ENCODE peak calls at places on chromosomes 3 and 15, in five cellular contexts. L, H, G, A and B are unnamed samples.

GRCh38 chr15:99425666-99426301 is 140.0 kb upstream of the MEF2A start:
- DNase-seq in G (no peak), L (peak), H (peak), A (peak), B (no peak)

GRCh38 chr15:89121414-89121813 is 33.2 kb downstream of the ABHD2 start:
- DNase-seq in L (peak), A (peak), G (no peak), H (no peak), B (no peak)

GRCh38 chr3:143465638-143466037 is 346.1 kb downstream of the CHST2 start:
- DNase-seq in H (no peak), L (no peak), G (no peak), A (no peak), B (no peak)

GRCh38 chr3:53079791-53080555 is 34.1 kb upstream of the SFMBT1 start:
- DNase-seq in L (no peak), A (no peak), H (no peak), G (no peak), B (no peak)

GRCh38 chr3:130948374-130948773 is 54.5 kb downstream of the ATP2C1 start:
- DNase-seq in A (no peak), G (no peak), H (no peak), L (no peak), B (no peak)

GRCh38 chr3:134406331-134407246 is 32.3 kb upstream of the AMOTL2 start:
- DNase-seq in L (no peak), A (no peak), H (no peak), G (no peak), B (no peak)

GRCh38 chr3:38346584-38347410 is at the start of gene XYLB:
- DNase-seq in G (peak), L (peak), A (peak), H (peak), B (no peak)

GRCh38 chr3:31321620-31322019 is 211.1 kb upstream of the STT3B start:
- DNase-seq in L (no peak), H (no peak), A (peak), G (no peak), B (no peak)

GRCh38 chr3:107208796-107209195 is 168.4 kb upstream of the CCDC54 start:
- DNase-seq in G (no peak), A (no peak), H (no peak), L (no peak), B (no peak)

GRCh38 chr15:22949074-22949547 is 31.1 kb downstream of the CYFIP1 start:
- DNase-seq in L (no peak), A (no peak), H (peak), G (peak), B (no peak)

GRCh38 chr3:142009029-142009428 is 132.6 kb downstream of the ATP1B3 start:
- DNase-seq in L (no peak), H (no peak), A (no peak), G (no peak), B (no peak)

GRCh38 chr15:26087395-26087794 is 224.3 kb upstream of the ATP10A start:
- DNase-seq in G (no peak), H (no peak), A (no peak), L (no peak), B (no peak)

GRCh38 chr3:9455596-9455995 is 58.2 kb downstream of the SETD5 start:
- DNase-seq in L (no peak), A (no peak), H (no peak), G (no peak), B (no peak)

GRCh38 chr3:149131594-149131993 is 2.2 kb downstream of the HPS3 start:
- DNase-seq in L (no peak), G (no peak), H (no peak), A (no peak), B (no peak)

GRCh38 chr3:122390665-122391064 is 6.7 kb downstream of the FAM162A start:
- DNase-seq in H (no peak), A (no peak), L (no peak), G (peak), B (no peak)

GRCh38 chr3:59970384-59970783 is 920.6 kb upstream of the CFAP20DC start:
- DNase-seq in H (no peak), L (no peak), G (no peak), A (no peak), B (no peak)

GRCh38 chr3:21271606-21272016 is 479.4 kb downstream of the ZNF385D start:
- DNase-seq in H (no peak), A (no peak), L (no peak), G (no peak), B (no peak)

GRCh38 chr3:133447751-133448477 is 48.1 kb downstream of the BFSP2 start:
- DNase-seq in A (no peak), H (no peak), G (no peak), L (no peak), B (no peak)

GRCh38 chr3:180040966-180041365 is 4.2 kb upstream of the PEX5L start:
- DNase-seq in A (no peak), L (no peak), G (no peak), H (no peak), B (no peak)

GRCh38 chr3:72574144-72574543 is 274.1 kb downstream of the SHQ1 start:
- DNase-seq in A (no peak), G (no peak), H (no peak), L (no peak), B (no peak)

GRCh38 chr15:78437107-78437761 is 782 bp upstream of the IREB2 start:
- DNase-seq in L (no peak), A (no peak), H (no peak), G (peak), B (no peak)

GRCh38 chr15:72851586-72851985 is 68.0 kb upstream of the ADPGK start:
- DNase-seq in H (no peak), A (no peak), L (no peak), G (no peak), B (no peak)

GRCh38 chr3:135218304-135218703 is 423.2 kb downstream of the EPHB1 start:
- DNase-seq in G (no peak), H (no peak), A (no peak), L (no peak), B (peak)

GRCh38 chr3:68007621-68008226 is 353.3 kb upstream of the SUCLG2 start:
- DNase-seq in G (no peak), L (no peak), A (no peak), H (no peak), B (no peak)

GRCh38 chr3:132368515-132368914 is 48.8 kb upstream of the DNAJC13 start:
- DNase-seq in H (no peak), A (no peak), L (no peak), G (no peak), B (no peak)
- TF ChIP-seq EP300 in H (no peak), A (no peak), L (no peak), G (no peak), B (no peak)

DNA sequence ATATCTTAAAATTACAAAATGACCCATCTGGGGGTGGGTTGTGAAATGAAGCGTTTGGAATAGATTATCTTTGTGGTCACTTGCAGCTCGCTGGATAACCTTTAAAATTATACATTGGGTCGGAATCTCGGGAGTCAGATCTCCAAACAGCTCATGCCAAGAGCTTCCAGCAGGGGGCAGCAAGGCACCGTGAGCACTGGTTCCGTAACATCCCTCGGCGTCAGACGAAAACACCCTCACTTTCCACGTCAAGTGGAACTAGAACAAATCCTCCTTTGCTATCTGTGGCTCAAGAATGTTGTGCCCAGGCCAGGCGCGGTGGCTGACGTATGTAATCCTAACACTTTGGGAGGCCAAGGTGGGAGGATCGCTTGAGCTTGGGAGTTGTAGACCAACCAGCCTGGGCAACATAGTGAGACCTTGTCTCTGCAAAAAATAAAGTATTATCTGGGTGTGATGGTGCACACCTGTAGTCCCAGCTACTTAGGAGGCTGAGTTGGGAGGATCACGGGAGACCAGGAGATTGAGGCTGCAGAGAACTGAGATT is 31.1 kb downstream of the UMPS start:
- DNase-seq in H (peak), A (peak), L (peak), G (peak), B (peak)
- TF ChIP-seq EP300 in H (no peak), A (no peak), L (no peak), G (no peak), B (peak)

DNA sequence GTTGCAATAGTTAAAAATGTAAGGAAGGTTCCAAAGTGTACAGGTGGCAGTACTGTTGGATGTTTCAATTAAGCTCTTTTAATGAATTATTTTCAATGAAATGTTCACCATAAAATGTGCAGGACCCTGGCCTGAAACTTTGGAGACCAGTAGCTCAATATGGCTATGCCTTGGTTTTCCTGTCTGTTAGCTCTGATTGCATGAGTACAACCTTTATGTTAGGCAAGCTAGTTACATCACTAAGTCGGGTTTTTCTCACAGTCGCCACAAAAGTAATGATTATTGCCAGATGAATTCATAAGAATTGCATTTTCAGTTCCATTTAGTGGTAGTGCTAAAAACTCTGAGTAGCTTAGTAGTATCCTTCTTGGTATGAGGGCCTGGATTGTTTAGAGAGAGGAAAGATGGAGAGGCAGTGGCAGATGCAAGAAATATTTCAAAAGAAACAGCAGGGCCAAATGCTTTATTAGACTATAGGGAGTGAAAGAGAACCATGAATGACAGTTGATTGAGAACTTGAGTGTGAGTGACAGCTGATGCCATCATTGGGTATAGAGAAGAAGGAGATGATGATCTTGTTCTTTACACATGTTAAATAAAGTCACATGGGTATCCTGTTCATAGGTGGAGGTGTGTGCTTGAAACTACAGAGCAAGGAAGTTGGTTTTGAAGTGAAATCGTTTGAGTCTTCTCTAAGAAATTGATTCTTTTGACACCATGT is 109.5 kb downstream of the AKAP13 start:
- DNase-seq in A (no peak), H (no peak), L (no peak), G (no peak), B (no peak)
- TF ChIP-seq EP300 in A (no peak), H (no peak), L (no peak), G (no peak), B (no peak)

DNA sequence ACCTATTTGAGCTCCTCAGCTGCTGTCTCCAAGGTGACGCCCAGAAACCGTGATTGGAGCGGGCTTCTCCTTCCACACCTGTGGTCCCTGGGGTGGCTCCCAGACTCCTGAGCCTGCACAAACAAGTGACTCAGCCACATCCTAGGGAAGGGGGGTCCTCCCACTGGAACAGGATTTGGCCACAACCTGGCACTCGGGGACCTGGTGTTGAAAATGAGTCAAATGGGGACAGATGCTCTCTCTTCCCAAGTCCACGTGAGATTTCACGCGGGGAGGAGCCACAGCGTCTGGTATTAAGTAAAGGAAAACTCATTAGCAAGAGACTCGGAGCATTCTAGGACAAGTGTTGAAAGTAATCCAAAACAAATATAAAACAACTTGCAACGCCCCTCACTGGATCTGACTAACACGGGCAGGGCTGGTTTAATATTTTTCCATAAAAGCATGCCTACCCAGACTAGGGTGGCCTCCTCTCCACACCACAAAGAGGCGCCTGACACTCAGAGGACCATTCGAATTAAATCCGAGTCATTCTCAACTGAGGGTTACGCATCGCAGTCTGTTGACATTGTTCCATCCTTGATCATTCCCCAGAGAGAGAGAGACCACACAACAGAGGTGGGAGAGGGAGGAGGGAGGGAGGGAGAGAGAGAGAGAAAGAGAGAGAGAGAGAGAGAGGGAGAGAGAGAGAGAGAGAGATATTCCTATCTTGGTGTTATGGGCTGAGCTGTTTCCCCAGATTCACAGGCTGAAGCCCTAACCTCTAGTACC is 74.4 kb downstream of the MGLL start:
- DNase-seq in H (peak), A (peak), L (peak), G (no peak), B (no peak)
- TF ChIP-seq EP300 in H (no peak), A (no peak), L (peak), G (no peak), B (no peak)

GRCh38 chr15:39782441-39783138 is at the start of gene FSIP1:
- DNase-seq in A (peak), H (peak), G (peak), L (peak), B (peak)
- TF ChIP-seq EP300 in A (no peak), H (no peak), G (no peak), L (no peak), B (no peak)

GRCh38 chr3:13827699-13828098 is 52.2 kb downstream of the WNT7A start:
- DNase-seq in A (no peak), G (no peak), L (no peak), H (peak), B (no peak)
- TF ChIP-seq EP300 in A (no peak), G (no peak), L (no peak), H (no peak), B (no peak)

GRCh38 chr3:11096266-11097135 is 57.8 kb upstream of the HRH1 start:
- DNase-seq in L (peak), G (peak), H (peak), A (peak), B (no peak)
- TF ChIP-seq EP300 in L (peak), G (no peak), H (no peak), A (no peak), B (peak)